ENCODE peak calls at places on chromosome 12, in eight cellular contexts. J is ovary, V is Peyer's patch, U is breast epithelium, Q is dorsolateral prefrontal cortex, N is AG04450, R is lung, A is tibial artery. K is an unnamed sample.

GRCh38 chr12:48999371-49000131 is at the start of gene DDN:
- DNase-seq in J (no peak), V (no peak), U (no peak), Q (peak; percentile 77), N (no peak), R (no peak), A (no peak), K (peak; percentile 33)

GRCh38 chr12:38342444-38342843 is 25.9 kb downstream of the ALG10B start:
- DNase-seq in J (no peak), V (no peak), U (no peak), Q (no peak), N (no peak), R (no peak), A (no peak), K (no peak)

GRCh38 chr12:99131761-99132199 is 486.7 kb downstream of the APAF1 start:
- DNase-seq in J (no peak), V (no peak), U (no peak), Q (peak; percentile 67), N (no peak), R (no peak), A (no peak), K (no peak)

GRCh38 chr12:100017056-100017455 is 32.3 kb upstream of the ANKS1B start:
- DNase-seq in J (no peak), V (no peak), U (no peak), Q (no peak), N (no peak), R (no peak), A (no peak), K (no peak)

GRCh38 chr12:126389215-126389841 is 1324.1 kb downstream of the AACS start:
- DNase-seq in J (no peak), V (no peak), U (no peak), Q (peak; percentile 38), N (peak; percentile 6), R (no peak), A (no peak), K (no peak)

GRCh38 chr12:110545812-110546211 is 37.3 kb downstream of the PPTC7 start:
- DNase-seq in J (no peak), V (no peak), U (no peak), Q (no peak), N (no peak), R (no peak), A (no peak), K (no peak)

GRCh38 chr12:98211914-98212695 is 303.3 kb upstream of the TMPO start:
- DNase-seq in J (no peak), V (no peak), U (no peak), Q (no peak), N (no peak), R (no peak), A (no peak), K (no peak)

GRCh38 chr12:115209230-115209629 is 525.3 kb upstream of the TBX3 start:
- DNase-seq in J (no peak), V (no peak), U (no peak), Q (no peak), N (no peak), R (no peak), A (no peak), K (no peak)

GRCh38 chr12:1660304-1661187 is 30.3 kb upstream of the ADIPOR2 start:
- DNase-seq in J (peak; percentile 63), V (peak; percentile 95), U (peak; percentile 60), Q (peak; percentile 40), N (no peak), R (peak; percentile 90), A (peak; percentile 67), K (peak; percentile 37)

GRCh38 chr12:92596388-92596787 is 106.4 kb upstream of the PLEKHG7 start:
- DNase-seq in J (no peak), V (no peak), U (no peak), Q (no peak), N (peak; percentile 30), R (no peak), A (no peak), K (no peak)

GRCh38 chr12:104827587-104827986 is 130.5 kb downstream of the SLC41A2 start:
- DNase-seq in J (no peak), V (no peak), U (no peak), Q (no peak), N (no peak), R (no peak), A (no peak), K (no peak)

GRCh38 chr12:127334324-127334723 is 932.6 kb upstream of the TMEM132C start:
- DNase-seq in J (no peak), V (no peak), U (no peak), Q (no peak), N (no peak), R (no peak), A (no peak), K (no peak)

GRCh38 chr12:104516821-104517220 is 60.1 kb downstream of the CHST11 start:
- DNase-seq in J (no peak), V (no peak), U (no peak), Q (no peak), N (no peak), R (no peak), A (no peak), K (no peak)

GRCh38 chr12:27270148-27270547 is 26.1 kb downstream of the STK38L start:
- DNase-seq in J (no peak), V (no peak), U (no peak), Q (no peak), N (no peak), R (no peak), A (no peak), K (no peak)

GRCh38 chr12:60201891-60202290 is 606.1 kb downstream of the SLC16A7 start:
- DNase-seq in J (no peak), V (no peak), U (no peak), Q (no peak), N (no peak), R (no peak), A (no peak), K (no peak)

GRCh38 chr12:75837700-75838099 is 193.9 kb downstream of the PHLDA1 start:
- DNase-seq in J (no peak), V (no peak), U (no peak), Q (no peak), N (no peak), R (peak; percentile 50), A (no peak), K (no peak)

GRCh38 chr12:1773937-1774655 is 46.3 kb upstream of the LRTM2 start:
- DNase-seq in J (no peak), V (no peak), U (no peak), Q (no peak), N (no peak), R (no peak), A (no peak), K (no peak)

GRCh38 chr12:107570721-107571120 is 114.9 kb upstream of the PWP1 start:
- DNase-seq in J (no peak), V (peak; percentile 64), U (no peak), Q (no peak), N (peak; percentile 16), R (no peak), A (no peak), K (no peak)

GRCh38 chr12:3125674-3126073 is 48.5 kb downstream of the TSPAN9 start:
- DNase-seq in J (no peak), V (no peak), U (no peak), Q (peak; percentile 28), N (no peak), R (no peak), A (no peak), K (no peak)

GRCh38 chr12:51383281-51383905 is 7.8 kb downstream of the GALNT6 start:
- DNase-seq in J (no peak), V (no peak), U (no peak), Q (no peak), N (no peak), R (no peak), A (no peak), K (no peak)

GRCh38 chr12:38772427-38772826 is 133.0 kb downstream of the CPNE8 start:
- DNase-seq in J (no peak), V (no peak), U (no peak), Q (no peak), N (no peak), R (no peak), A (no peak), K (no peak)

GRCh38 chr12:119365451-119365850 is 30.9 kb downstream of the CCDC60 start:
- DNase-seq in J (no peak), V (no peak), U (no peak), Q (no peak), N (no peak), R (no peak), A (no peak), K (no peak)
- H3K27ac ChIP-seq in J (no peak overlapping the region), V (no peak overlapping the region), U (no peak overlapping the region), Q (no peak overlapping the region), N (no peak overlapping the region), R (no peak overlapping the region), A (no peak overlapping the region), K (no peak overlapping the region)

GRCh38 chr12:19402211-19402610 is 37.1 kb upstream of the AEBP2 start:
- DNase-seq in J (no peak), V (no peak), U (no peak), Q (no peak), N (no peak), R (no peak), A (no peak), K (no peak)
- TF ChIP-seq CTCF in J (no peak), V (no peak), U (no peak), Q (no peak), N (no peak), R (no peak), A (no peak), K (no peak)

GRCh38 chr12:5773550-5773949 is 171.5 kb downstream of the ANO2 start:
- DNase-seq in J (no peak), V (no peak), U (no peak), Q (no peak), N (no peak), R (no peak), A (no peak), K (no peak)

GRCh38 chr12:5768171-5768879 is 176.7 kb downstream of the ANO2 start:
- DNase-seq in J (no peak), V (no peak), U (no peak), Q (no peak), N (no peak), R (peak; percentile 50), A (peak; percentile 36), K (no peak)

GRCh38 chr12:5776091-5776490 is 169.0 kb downstream of the ANO2 start:
- DNase-seq in J (no peak), V (no peak), U (no peak), Q (no peak), N (no peak), R (no peak), A (no peak), K (no peak)

GRCh38 chr12:5768880-5769199 is 176.2 kb downstream of the ANO2 start:
- DNase-seq in J (no peak), V (no peak), U (no peak), Q (no peak), N (no peak), R (no peak), A (no peak), K (no peak)

DNA sequence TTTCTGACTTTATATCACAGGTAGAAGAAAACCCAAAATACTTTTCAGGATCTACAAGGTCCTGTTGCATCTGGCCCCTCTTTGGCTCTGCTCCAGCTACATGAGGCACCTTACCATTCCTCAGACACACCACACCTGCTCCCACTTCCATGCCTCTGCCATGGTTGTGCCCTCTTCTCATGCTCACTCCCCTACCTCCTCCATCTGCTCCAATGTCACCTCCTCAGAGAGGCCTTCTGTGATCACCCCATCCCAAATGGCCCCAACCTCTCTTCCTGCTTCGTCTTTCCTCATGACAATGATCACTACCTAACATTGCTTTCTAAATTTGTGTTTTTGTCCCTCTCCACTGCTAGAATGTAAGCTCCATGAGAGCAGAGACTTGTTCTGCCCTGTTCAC is 174.3 kb downstream of the ANO2 start:
- DNase-seq in J (no peak), V (no peak), U (no peak), Q (no peak), N (no peak), R (peak; percentile 9), A (no peak), K (no peak)
- H3K27me3 ChIP-seq in J (no peaks in the 10 kb centered on the region), V (no peaks in the 10 kb centered on the region), U (no peaks in the 10 kb centered on the region), Q (no peaks in the 10 kb centered on the region), N (peaks cover 6% of the 10 kb centered on the region), R (no peaks in the 10 kb centered on the region), A (no peaks in the 10 kb centered on the region), K (no peaks in the 10 kb centered on the region)

GRCh38 chr12:31868980-31869379 is 90.2 kb upstream of the RESF1 start:
- DNase-seq in J (peak; percentile 48), V (no peak), U (no peak), Q (no peak), N (no peak), R (no peak), A (no peak), K (no peak)
- H3K27ac ChIP-seq in J (no peak overlapping the region), V (no peak overlapping the region), U (no peak overlapping the region), Q (no peak overlapping the region), N (no peak overlapping the region), R (no peak overlapping the region), A (no peak overlapping the region), K (no peak overlapping the region)

K was measured in CD4-positive, alpha-beta T cell.